ENCODE peak calls at places on chromosomes 16 and 17, in four cellular contexts. R is GM13977, G is mucosa of descending colon, X is colonic mucosa. W is an unnamed sample.

GRCh38 chr17:41782142-41782541 is 4.4 kb downstream of the JUP start:
- DNase-seq in R (no peak), G (no peak), X (no peak), W (no peak)

GRCh38 chr17:50841949-50842354 is 6.6 kb downstream of the WFIKKN2 start:
- DNase-seq in R (peak), G (no peak), X (peak), W (no peak)

GRCh38 chr16:54540525-54541180 is 254.1 kb upstream of the IRX3 start:
- DNase-seq in R (no peak), G (no peak), X (peak), W (no peak)

GRCh38 chr17:40510328-40510648 is 8.9 kb upstream of the TNS4 start:
- DNase-seq in R (no peak), G (no peak), X (no peak), W (no peak)

GRCh38 chr17:82710499-82711232 is 5.8 kb upstream of the FN3KRP start:
- DNase-seq in R (no peak), G (no peak), X (no peak), W (no peak)

GRCh38 chr16:82282662-82283061 is 112.6 kb upstream of the MPHOSPH6 start:
- DNase-seq in R (no peak), G (no peak), X (no peak), W (no peak)

GRCh38 chr16:24853169-24853824 is 7.5 kb downstream of the SLC5A11 start:
- DNase-seq in R (no peak), G (no peak), X (no peak), W (no peak)

GRCh38 chr16:84449156-84450140 is 55.0 kb downstream of the MEAK7 start:
- DNase-seq in R (no peak), G (peak), X (peak), W (no peak)

GRCh38 chr17:77738666-77739531 is 219.6 kb upstream of the TNRC6C start:
- DNase-seq in R (no peak), G (no peak), X (peak), W (no peak)

GRCh38 chr17:78132086-78132676 is 1.6 kb downstream of the TMC8 start:
- DNase-seq in R (peak), G (peak), X (peak), W (peak)

GRCh38 chr17:71032746-71033273 is 863.5 kb downstream of the KCNJ2 start:
- DNase-seq in R (no peak), G (no peak), X (no peak), W (no peak)

GRCh38 chr16:10984509-10984908 is 40.1 kb downstream of the CLEC16A start:
- DNase-seq in R (no peak), G (no peak), X (no peak), W (no peak)

GRCh38 chr16:74570412-74571301 is 36.3 kb downstream of the GLG1 start:
- DNase-seq in R (no peak), G (no peak), X (no peak), W (no peak)

GRCh38 chr16:22915003-22915402 is 101.0 kb downstream of the HS3ST2 start:
- DNase-seq in R (no peak), G (no peak), X (no peak), W (no peak)

GRCh38 chr17:32917081-32917480 is 10.9 kb upstream of the TMEM98 start:
- DNase-seq in R (no peak), G (no peak), X (no peak), W (no peak)

GRCh38 chr16:1614226-1615102 is 2.3 kb downstream of the CRAMP1 start:
- DNase-seq in R (peak), G (no peak), X (peak), W (no peak)

GRCh38 chr16:35150805-35151312 is 1691.4 kb downstream of the TP53TG3F start:
- DNase-seq in R (no peak), G (no peak), X (no peak), W (no peak)

GRCh38 chr17:63631626-63632025 is 9.4 kb downstream of the MAP3K3 start:
- DNase-seq in R (no peak), G (no peak), X (no peak), W (no peak)

DNA sequence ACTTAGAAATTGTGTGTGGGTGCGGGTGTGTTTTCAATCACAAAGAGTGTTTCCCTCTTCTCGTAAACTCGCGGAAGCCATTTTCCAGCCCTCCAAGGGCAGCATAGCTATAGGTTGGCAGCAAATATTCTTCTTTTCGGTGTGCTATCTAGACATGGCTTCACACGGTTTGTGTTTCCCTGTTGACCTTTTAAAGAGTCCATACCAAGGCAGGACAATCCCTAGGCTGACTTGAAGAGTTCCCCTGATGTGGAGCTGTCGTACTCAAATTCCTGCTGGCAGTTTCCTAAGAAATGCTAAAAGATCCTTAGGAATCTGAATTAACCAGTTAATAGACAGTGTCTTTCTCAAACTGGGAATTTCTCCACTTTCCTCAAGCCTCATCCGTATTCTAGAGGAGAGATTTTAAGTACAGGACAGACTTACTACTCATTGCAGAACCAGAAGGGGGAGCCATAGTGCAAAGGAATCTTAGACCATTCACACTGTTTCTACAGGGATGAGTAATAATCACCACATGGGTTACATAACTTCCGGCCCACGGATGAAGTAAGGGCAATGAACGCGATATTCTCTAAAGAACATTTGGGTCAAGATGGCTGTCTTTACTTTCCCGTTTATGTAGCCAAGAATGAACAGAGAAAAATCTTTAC is 288.6 kb upstream of the ELAC2 start:
- DNase-seq in R (no peak), G (no peak), X (no peak), W (no peak)
- TF ChIP-seq CTCF in R (no peak), G (no peak), X (no peak), W (no peak)

GRCh38 chr17:68431661-68432071 is 25.6 kb downstream of the WIPI1 start:
- DNase-seq in R (peak), G (no peak), X (peak), W (no peak)
- TF ChIP-seq CTCF in R (peak), G (no peak), X (no peak), W (peak)

DNA sequence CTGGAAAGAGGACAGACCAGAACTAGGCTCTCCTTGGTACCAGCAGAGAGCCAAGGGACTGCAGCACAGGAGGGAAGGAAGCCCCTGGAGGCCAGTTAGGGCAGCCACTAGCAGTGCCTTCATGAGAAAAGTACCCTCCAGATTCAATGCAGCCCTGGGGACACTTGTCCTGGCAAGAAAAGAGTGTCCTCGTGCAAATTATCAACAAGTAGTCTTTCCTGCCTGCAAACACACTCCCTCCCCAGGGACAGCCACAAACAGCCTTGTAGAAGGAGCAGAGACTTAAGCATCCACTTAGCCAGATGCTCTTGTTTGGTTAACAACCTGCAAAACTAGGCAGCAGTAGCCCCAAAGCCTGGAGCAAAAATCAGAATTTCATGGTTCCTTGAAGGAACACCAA is 24.3 kb downstream of the CENPV start:
- DNase-seq in R (no peak), G (no peak), X (peak), W (no peak)
- TF ChIP-seq CTCF in R (no peak), G (no peak), X (no peak), W (peak)

GRCh38 chr16:69260019-69260418 is 51.1 kb upstream of the VPS4A start:
- DNase-seq in R (no peak), G (no peak), X (no peak), W (no peak)
- TF ChIP-seq CTCF in R (no peak), G (no peak), X (no peak), W (no peak)

DNA sequence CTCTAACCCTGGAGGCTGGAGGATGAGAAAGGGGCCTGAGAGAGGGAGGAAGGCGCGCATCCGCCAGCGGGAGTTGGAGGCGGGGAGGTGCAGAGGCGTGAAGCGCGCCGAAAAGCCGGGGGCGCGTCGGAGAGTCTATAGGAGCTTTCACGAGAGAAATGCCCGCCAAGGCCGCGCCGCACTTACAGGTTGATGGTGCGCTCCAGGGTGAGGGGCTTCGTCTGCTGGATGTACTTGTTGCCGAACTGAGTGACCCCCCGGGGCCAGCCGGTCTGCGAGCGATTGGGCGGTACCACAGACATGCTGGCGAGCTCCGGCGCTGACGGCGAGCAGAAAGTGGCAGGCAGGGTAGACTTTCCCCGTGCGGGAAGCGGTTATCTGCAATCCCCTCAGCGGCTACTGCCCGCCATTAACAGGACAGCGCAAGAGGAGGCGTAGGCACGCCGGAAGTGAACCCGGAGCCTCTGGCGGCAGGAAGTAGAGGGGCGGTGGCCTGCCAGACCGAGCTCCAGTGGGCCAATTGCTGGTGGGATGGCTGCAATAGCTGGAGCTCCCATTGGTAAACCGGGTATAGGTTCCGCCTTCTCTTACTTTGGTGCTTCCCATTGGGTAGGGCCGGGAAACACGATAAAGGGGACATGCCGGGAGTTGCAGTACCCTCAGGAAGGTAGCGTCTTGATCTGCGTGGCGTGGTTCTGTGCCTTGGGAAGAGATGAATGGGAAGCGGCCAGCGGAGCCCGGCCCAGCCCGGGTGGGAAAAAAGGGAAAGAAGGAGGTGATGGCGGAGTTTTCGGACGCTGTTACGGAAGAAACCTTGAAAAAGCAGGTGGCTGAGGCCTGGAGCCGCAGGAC is at the start of the genes NUDT21 and OGFOD1:
- DNase-seq in R (peak), G (peak), X (peak), W (peak)
- TF ChIP-seq CTCF in R (no peak), G (no peak), X (no peak), W (no peak)

DNA sequence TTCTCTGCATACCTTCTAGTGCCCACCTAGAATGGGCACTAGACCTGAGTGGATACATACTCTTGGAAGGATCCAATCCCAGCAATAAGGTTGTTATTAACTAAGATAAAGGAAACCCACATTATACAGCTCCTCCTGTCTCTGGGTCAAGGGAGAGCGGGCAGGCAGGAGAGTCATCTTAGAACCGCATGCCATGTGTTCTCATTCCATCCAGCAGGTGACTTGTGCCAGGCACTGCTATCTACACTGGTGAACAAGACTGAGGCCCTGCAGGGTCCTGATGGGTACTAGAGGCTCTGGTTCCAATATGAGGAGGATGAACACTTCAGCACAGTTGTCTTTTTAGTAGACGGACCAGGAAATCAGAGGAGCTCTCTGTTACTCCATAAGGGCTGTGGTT is 5.9 kb upstream of the CD300H start:
- DNase-seq in R (no peak), G (no peak), X (no peak), W (no peak)
- TF ChIP-seq CTCF in R (no peak), G (no peak), X (no peak), W (no peak)

DNA sequence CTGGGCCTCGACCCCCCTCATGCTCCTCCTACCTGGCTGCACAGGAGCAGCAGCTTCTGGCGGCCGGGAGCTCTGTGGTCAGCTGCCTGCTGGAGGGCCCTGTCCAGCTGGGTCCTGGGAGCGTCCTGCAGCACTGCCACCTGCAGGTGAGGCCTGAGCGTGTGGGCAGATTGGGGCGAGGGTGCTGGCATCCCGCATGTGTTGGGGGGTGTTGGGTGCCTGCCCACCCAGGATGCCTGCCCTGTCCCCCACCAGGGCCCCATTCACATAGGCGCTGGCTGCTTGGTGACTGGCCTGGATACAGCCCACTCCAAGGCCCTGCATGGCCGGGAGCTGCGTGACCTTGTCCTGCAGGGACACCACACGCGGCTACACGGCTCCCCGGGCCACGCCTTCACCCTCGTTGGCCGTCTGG is 16.5 kb downstream of the FCSK start:
- DNase-seq in R (no peak), G (no peak), X (no peak), W (no peak)
- TF ChIP-seq CTCF in R (peak), G (no peak), X (peak), W (peak)